ENCODE peak calls at places on chromosomes 3 and 15, in six cellular contexts. One of them, this sample, is unnamed.

GRCh38 chr15:88207565-88207964 is 49.0 kb downstream of the NTRK3 start:
- DNase-seq in NCI-H1436: no peak
- DNase-seq in fibroblast of mammary gland: no peak
- DNase-seq in non-pigmented ciliary epithelial cell: no peak
- DNase-seq in stimulated activated CD4-positive, alpha-beta T cell treated with anti-CD3 and anti-CD28 coated beads, Interleukin-1b, Interleukin-23, amount 100 ng/mL, for 1 hour: no peak
- DNase-seq in WERI-Rb-1: no peak
- DNase-seq in this sample: no peak

GRCh38 chr15:73922186-73923151 is 3.8 kb upstream of the LOXL1 start:
- DNase-seq in stimulated activated CD4-positive, alpha-beta T cell treated with anti-CD3 and anti-CD28 coated beads, Interleukin-1b, Interleukin-23, amount 100 ng/mL, for 1 hour: no peak
- DNase-seq in NCI-H1436: peak
- DNase-seq in fibroblast of mammary gland: peak
- DNase-seq in WERI-Rb-1: peak
- DNase-seq in non-pigmented ciliary epithelial cell: no peak
- DNase-seq in this sample: no peak

GRCh38 chr15:46151786-46152185 is 517.0 kb downstream of the SQOR start:
- DNase-seq in NCI-H1436: no peak
- DNase-seq in stimulated activated CD4-positive, alpha-beta T cell treated with anti-CD3 and anti-CD28 coated beads, Interleukin-1b, Interleukin-23, amount 100 ng/mL, for 1 hour: no peak
- DNase-seq in fibroblast of mammary gland: no peak
- DNase-seq in WERI-Rb-1: no peak
- DNase-seq in non-pigmented ciliary epithelial cell: no peak
- DNase-seq in this sample: no peak

GRCh38 chr3:25397150-25397549 is 30.9 kb upstream of the RARB start:
- DNase-seq in WERI-Rb-1: no peak
- DNase-seq in non-pigmented ciliary epithelial cell: no peak
- DNase-seq in stimulated activated CD4-positive, alpha-beta T cell treated with anti-CD3 and anti-CD28 coated beads, Interleukin-1b, Interleukin-23, amount 100 ng/mL, for 1 hour: no peak
- DNase-seq in NCI-H1436: no peak
- DNase-seq in fibroblast of mammary gland: no peak
- DNase-seq in this sample: no peak

GRCh38 chr3:114217266-114217665 is 20.1 kb downstream of the ZNF80 start:
- DNase-seq in WERI-Rb-1: no peak
- DNase-seq in NCI-H1436: peak
- DNase-seq in fibroblast of mammary gland: no peak
- DNase-seq in stimulated activated CD4-positive, alpha-beta T cell treated with anti-CD3 and anti-CD28 coated beads, Interleukin-1b, Interleukin-23, amount 100 ng/mL, for 1 hour: no peak
- DNase-seq in non-pigmented ciliary epithelial cell: no peak
- DNase-seq in this sample: no peak

GRCh38 chr15:85494035-85494793 is 113.8 kb downstream of the AKAP13 start:
- DNase-seq in non-pigmented ciliary epithelial cell: peak
- DNase-seq in WERI-Rb-1: no peak
- DNase-seq in NCI-H1436: no peak
- DNase-seq in stimulated activated CD4-positive, alpha-beta T cell treated with anti-CD3 and anti-CD28 coated beads, Interleukin-1b, Interleukin-23, amount 100 ng/mL, for 1 hour: no peak
- DNase-seq in fibroblast of mammary gland: peak
- DNase-seq in this sample: no peak

GRCh38 chr3:100844063-100844936 is 135.0 kb downstream of the TFG start:
- DNase-seq in fibroblast of mammary gland: no peak
- DNase-seq in non-pigmented ciliary epithelial cell: no peak
- DNase-seq in NCI-H1436: no peak
- DNase-seq in WERI-Rb-1: no peak
- DNase-seq in stimulated activated CD4-positive, alpha-beta T cell treated with anti-CD3 and anti-CD28 coated beads, Interleukin-1b, Interleukin-23, amount 100 ng/mL, for 1 hour: no peak
- DNase-seq in this sample: no peak

GRCh38 chr15:68561146-68561545 is 17.6 kb upstream of the CORO2B start:
- DNase-seq in stimulated activated CD4-positive, alpha-beta T cell treated with anti-CD3 and anti-CD28 coated beads, Interleukin-1b, Interleukin-23, amount 100 ng/mL, for 1 hour: no peak
- DNase-seq in WERI-Rb-1: no peak
- DNase-seq in non-pigmented ciliary epithelial cell: no peak
- DNase-seq in fibroblast of mammary gland: no peak
- DNase-seq in NCI-H1436: no peak
- DNase-seq in this sample: no peak

GRCh38 chr3:14360123-14360881 is 42.1 kb upstream of the SLC6A6 start:
- DNase-seq in stimulated activated CD4-positive, alpha-beta T cell treated with anti-CD3 and anti-CD28 coated beads, Interleukin-1b, Interleukin-23, amount 100 ng/mL, for 1 hour: no peak
- DNase-seq in WERI-Rb-1: no peak
- DNase-seq in NCI-H1436: no peak
- DNase-seq in fibroblast of mammary gland: no peak
- DNase-seq in non-pigmented ciliary epithelial cell: peak
- DNase-seq in this sample: no peak

GRCh38 chr15:36757189-36757814 is 177.9 kb downstream of the CDIN1 start:
- DNase-seq in fibroblast of mammary gland: peak
- DNase-seq in non-pigmented ciliary epithelial cell: peak
- DNase-seq in stimulated activated CD4-positive, alpha-beta T cell treated with anti-CD3 and anti-CD28 coated beads, Interleukin-1b, Interleukin-23, amount 100 ng/mL, for 1 hour: no peak
- DNase-seq in NCI-H1436: no peak
- DNase-seq in WERI-Rb-1: no peak
- DNase-seq in this sample: no peak

GRCh38 chr3:116000315-116000714 is 377.0 kb downstream of the GAP43 start:
- DNase-seq in non-pigmented ciliary epithelial cell: peak
- DNase-seq in stimulated activated CD4-positive, alpha-beta T cell treated with anti-CD3 and anti-CD28 coated beads, Interleukin-1b, Interleukin-23, amount 100 ng/mL, for 1 hour: no peak
- DNase-seq in fibroblast of mammary gland: peak
- DNase-seq in WERI-Rb-1: no peak
- DNase-seq in NCI-H1436: no peak
- DNase-seq in this sample: no peak

GRCh38 chr3:73351423-73352071 is 273.2 kb downstream of the PDZRN3 start:
- DNase-seq in WERI-Rb-1: no peak
- DNase-seq in stimulated activated CD4-positive, alpha-beta T cell treated with anti-CD3 and anti-CD28 coated beads, Interleukin-1b, Interleukin-23, amount 100 ng/mL, for 1 hour: no peak
- DNase-seq in NCI-H1436: no peak
- DNase-seq in fibroblast of mammary gland: no peak
- DNase-seq in non-pigmented ciliary epithelial cell: no peak
- DNase-seq in this sample: no peak

GRCh38 chr15:85837011-85837433 is 42.3 kb upstream of the KLHL25 start:
- DNase-seq in NCI-H1436: no peak
- DNase-seq in fibroblast of mammary gland: peak
- DNase-seq in stimulated activated CD4-positive, alpha-beta T cell treated with anti-CD3 and anti-CD28 coated beads, Interleukin-1b, Interleukin-23, amount 100 ng/mL, for 1 hour: no peak
- DNase-seq in non-pigmented ciliary epithelial cell: no peak
- DNase-seq in WERI-Rb-1: no peak
- DNase-seq in this sample: no peak

GRCh38 chr3:72134989-72135451 is 350.1 kb upstream of the PROK2 start:
- DNase-seq in stimulated activated CD4-positive, alpha-beta T cell treated with anti-CD3 and anti-CD28 coated beads, Interleukin-1b, Interleukin-23, amount 100 ng/mL, for 1 hour: no peak
- DNase-seq in non-pigmented ciliary epithelial cell: no peak
- DNase-seq in NCI-H1436: no peak
- DNase-seq in WERI-Rb-1: no peak
- DNase-seq in fibroblast of mammary gland: no peak
- DNase-seq in this sample: no peak

GRCh38 chr3:123244128-123244527 is 42.4 kb downstream of the SEC22A start:
- DNase-seq in fibroblast of mammary gland: no peak
- DNase-seq in non-pigmented ciliary epithelial cell: no peak
- DNase-seq in NCI-H1436: no peak
- DNase-seq in stimulated activated CD4-positive, alpha-beta T cell treated with anti-CD3 and anti-CD28 coated beads, Interleukin-1b, Interleukin-23, amount 100 ng/mL, for 1 hour: no peak
- DNase-seq in WERI-Rb-1: no peak
- DNase-seq in this sample: no peak

GRCh38 chr3:173501941-173502489 is 104.5 kb downstream of the NLGN1 start:
- DNase-seq in stimulated activated CD4-positive, alpha-beta T cell treated with anti-CD3 and anti-CD28 coated beads, Interleukin-1b, Interleukin-23, amount 100 ng/mL, for 1 hour: no peak
- DNase-seq in WERI-Rb-1: no peak
- DNase-seq in non-pigmented ciliary epithelial cell: peak
- DNase-seq in NCI-H1436: no peak
- DNase-seq in fibroblast of mammary gland: peak
- DNase-seq in this sample: no peak

GRCh38 chr15:63948436-63948835 is 97.8 kb downstream of the DAPK2 start:
- DNase-seq in non-pigmented ciliary epithelial cell: no peak
- DNase-seq in fibroblast of mammary gland: no peak
- DNase-seq in stimulated activated CD4-positive, alpha-beta T cell treated with anti-CD3 and anti-CD28 coated beads, Interleukin-1b, Interleukin-23, amount 100 ng/mL, for 1 hour: no peak
- DNase-seq in WERI-Rb-1: no peak
- DNase-seq in NCI-H1436: no peak
- DNase-seq in this sample: no peak

GRCh38 chr3:23566499-23566898 is 239.3 kb upstream of the UBE2E1 start:
- DNase-seq in fibroblast of mammary gland: no peak
- DNase-seq in stimulated activated CD4-positive, alpha-beta T cell treated with anti-CD3 and anti-CD28 coated beads, Interleukin-1b, Interleukin-23, amount 100 ng/mL, for 1 hour: no peak
- DNase-seq in NCI-H1436: no peak
- DNase-seq in non-pigmented ciliary epithelial cell: no peak
- DNase-seq in WERI-Rb-1: no peak
- DNase-seq in this sample: no peak

GRCh38 chr3:187788984-187789857 is 44.0 kb upstream of the BCL6 start:
- DNase-seq in NCI-H1436: no peak
- DNase-seq in non-pigmented ciliary epithelial cell: no peak
- DNase-seq in fibroblast of mammary gland: no peak
- DNase-seq in WERI-Rb-1: no peak
- DNase-seq in stimulated activated CD4-positive, alpha-beta T cell treated with anti-CD3 and anti-CD28 coated beads, Interleukin-1b, Interleukin-23, amount 100 ng/mL, for 1 hour: no peak
- DNase-seq in this sample: no peak

GRCh38 chr3:53812434-53812833 is 33.8 kb downstream of the CHDH start:
- DNase-seq in WERI-Rb-1: no peak
- DNase-seq in NCI-H1436: no peak
- DNase-seq in non-pigmented ciliary epithelial cell: no peak
- DNase-seq in stimulated activated CD4-positive, alpha-beta T cell treated with anti-CD3 and anti-CD28 coated beads, Interleukin-1b, Interleukin-23, amount 100 ng/mL, for 1 hour: no peak
- DNase-seq in fibroblast of mammary gland: no peak
- DNase-seq in this sample: no peak

GRCh38 chr3:13556937-13557336 is 8.0 kb downstream of the FBLN2 start:
- DNase-seq in NCI-H1436: no peak
- DNase-seq in non-pigmented ciliary epithelial cell: no peak
- DNase-seq in stimulated activated CD4-positive, alpha-beta T cell treated with anti-CD3 and anti-CD28 coated beads, Interleukin-1b, Interleukin-23, amount 100 ng/mL, for 1 hour: no peak
- DNase-seq in WERI-Rb-1: no peak
- DNase-seq in fibroblast of mammary gland: no peak
- DNase-seq in this sample: no peak

GRCh38 chr15:60535265-60535664 is 56.3 kb upstream of the ICE2 start:
- DNase-seq in non-pigmented ciliary epithelial cell: no peak
- DNase-seq in stimulated activated CD4-positive, alpha-beta T cell treated with anti-CD3 and anti-CD28 coated beads, Interleukin-1b, Interleukin-23, amount 100 ng/mL, for 1 hour: no peak
- DNase-seq in fibroblast of mammary gland: no peak
- DNase-seq in WERI-Rb-1: no peak
- DNase-seq in NCI-H1436: no peak
- DNase-seq in this sample: no peak

GRCh38 chr3:77825045-77825827 is 785.3 kb downstream of the ROBO2 start:
- DNase-seq in NCI-H1436: no peak
- DNase-seq in fibroblast of mammary gland: peak
- DNase-seq in WERI-Rb-1: no peak
- DNase-seq in stimulated activated CD4-positive, alpha-beta T cell treated with anti-CD3 and anti-CD28 coated beads, Interleukin-1b, Interleukin-23, amount 100 ng/mL, for 1 hour: no peak
- DNase-seq in non-pigmented ciliary epithelial cell: peak
- DNase-seq in this sample: no peak

GRCh38 chr15:68403161-68403941 is 28.6 kb downstream of the ITGA11 start:
- DNase-seq in non-pigmented ciliary epithelial cell: no peak
- DNase-seq in stimulated activated CD4-positive, alpha-beta T cell treated with anti-CD3 and anti-CD28 coated beads, Interleukin-1b, Interleukin-23, amount 100 ng/mL, for 1 hour: no peak
- DNase-seq in fibroblast of mammary gland: no peak
- DNase-seq in WERI-Rb-1: no peak
- DNase-seq in NCI-H1436: no peak
- DNase-seq in this sample: no peak

GRCh38 chr3:195802795-195803194 is 8.9 kb downstream of the MUC4 start:
- DNase-seq in non-pigmented ciliary epithelial cell: no peak
- DNase-seq in fibroblast of mammary gland: no peak
- DNase-seq in stimulated activated CD4-positive, alpha-beta T cell treated with anti-CD3 and anti-CD28 coated beads, Interleukin-1b, Interleukin-23, amount 100 ng/mL, for 1 hour: no peak
- DNase-seq in WERI-Rb-1: no peak
- DNase-seq in NCI-H1436: no peak
- DNase-seq in this sample: no peak

GRCh38 chr3:138010273-138010590 is 267 bp downstream of the CLDN18 start:
- DNase-seq in fibroblast of mammary gland: no peak
- DNase-seq in stimulated activated CD4-positive, alpha-beta T cell treated with anti-CD3 and anti-CD28 coated beads, Interleukin-1b, Interleukin-23, amount 100 ng/mL, for 1 hour: no peak
- DNase-seq in non-pigmented ciliary epithelial cell: no peak
- DNase-seq in NCI-H1436: no peak
- DNase-seq in WERI-Rb-1: no peak
- DNase-seq in this sample: no peak

GRCh38 chr15:48555244-48555804 is 90.2 kb downstream of the FBN1 start:
- DNase-seq in non-pigmented ciliary epithelial cell: peak
- DNase-seq in WERI-Rb-1: no peak
- DNase-seq in NCI-H1436: no peak
- DNase-seq in fibroblast of mammary gland: peak
- DNase-seq in stimulated activated CD4-positive, alpha-beta T cell treated with anti-CD3 and anti-CD28 coated beads, Interleukin-1b, Interleukin-23, amount 100 ng/mL, for 1 hour: no peak
- DNase-seq in this sample: no peak

GRCh38 chr15:64739216-64739976 is 36.0 kb downstream of the RBPMS2 start:
- DNase-seq in fibroblast of mammary gland: no peak
- DNase-seq in NCI-H1436: no peak
- DNase-seq in non-pigmented ciliary epithelial cell: no peak
- DNase-seq in WERI-Rb-1: no peak
- DNase-seq in stimulated activated CD4-positive, alpha-beta T cell treated with anti-CD3 and anti-CD28 coated beads, Interleukin-1b, Interleukin-23, amount 100 ng/mL, for 1 hour: no peak
- DNase-seq in this sample: no peak

GRCh38 chr15:65916664-65917406 is 47.5 kb downstream of the RAB11A start:
- DNase-seq in fibroblast of mammary gland: peak
- DNase-seq in NCI-H1436: no peak
- DNase-seq in WERI-Rb-1: peak
- DNase-seq in non-pigmented ciliary epithelial cell: no peak
- DNase-seq in stimulated activated CD4-positive, alpha-beta T cell treated with anti-CD3 and anti-CD28 coated beads, Interleukin-1b, Interleukin-23, amount 100 ng/mL, for 1 hour: peak
- DNase-seq in this sample: no peak

GRCh38 chr3:71546781-71547180 is 36.7 kb downstream of the FOXP1 start:
- DNase-seq in fibroblast of mammary gland: no peak
- DNase-seq in stimulated activated CD4-positive, alpha-beta T cell treated with anti-CD3 and anti-CD28 coated beads, Interleukin-1b, Interleukin-23, amount 100 ng/mL, for 1 hour: no peak
- DNase-seq in non-pigmented ciliary epithelial cell: no peak
- DNase-seq in NCI-H1436: no peak
- DNase-seq in WERI-Rb-1: no peak
- DNase-seq in this sample: no peak

GRCh38 chr15:101042320-101042719 is 123.2 kb downstream of the LRRK1 start:
- DNase-seq in fibroblast of mammary gland: no peak
- DNase-seq in stimulated activated CD4-positive, alpha-beta T cell treated with anti-CD3 and anti-CD28 coated beads, Interleukin-1b, Interleukin-23, amount 100 ng/mL, for 1 hour: no peak
- DNase-seq in NCI-H1436: no peak
- DNase-seq in WERI-Rb-1: peak
- DNase-seq in non-pigmented ciliary epithelial cell: no peak
- DNase-seq in this sample: no peak

GRCh38 chr3:120559228-120560061 is 36.7 kb upstream of the NDUFB4 start:
- DNase-seq in stimulated activated CD4-positive, alpha-beta T cell treated with anti-CD3 and anti-CD28 coated beads, Interleukin-1b, Interleukin-23, amount 100 ng/mL, for 1 hour: no peak
- DNase-seq in fibroblast of mammary gland: peak
- DNase-seq in WERI-Rb-1: peak
- DNase-seq in non-pigmented ciliary epithelial cell: no peak
- DNase-seq in NCI-H1436: peak
- DNase-seq in this sample: no peak

GRCh38 chr3:7382293-7383033 is 521.5 kb downstream of the GRM7 start:
- DNase-seq in NCI-H1436: no peak
- DNase-seq in non-pigmented ciliary epithelial cell: peak
- DNase-seq in fibroblast of mammary gland: peak
- DNase-seq in WERI-Rb-1: no peak
- DNase-seq in stimulated activated CD4-positive, alpha-beta T cell treated with anti-CD3 and anti-CD28 coated beads, Interleukin-1b, Interleukin-23, amount 100 ng/mL, for 1 hour: no peak
- DNase-seq in this sample: no peak

GRCh38 chr15:78209646-78210348 is 24.6 kb downstream of the ACSBG1 start:
- DNase-seq in NCI-H1436: no peak
- DNase-seq in fibroblast of mammary gland: no peak
- DNase-seq in stimulated activated CD4-positive, alpha-beta T cell treated with anti-CD3 and anti-CD28 coated beads, Interleukin-1b, Interleukin-23, amount 100 ng/mL, for 1 hour: no peak
- DNase-seq in WERI-Rb-1: no peak
- DNase-seq in non-pigmented ciliary epithelial cell: no peak
- DNase-seq in this sample: no peak

GRCh38 chr15:70142322-70143191 is 44.8 kb upstream of the TLE3 start:
- DNase-seq in stimulated activated CD4-positive, alpha-beta T cell treated with anti-CD3 and anti-CD28 coated beads, Interleukin-1b, Interleukin-23, amount 100 ng/mL, for 1 hour: no peak
- DNase-seq in NCI-H1436: no peak
- DNase-seq in WERI-Rb-1: no peak
- DNase-seq in non-pigmented ciliary epithelial cell: peak
- DNase-seq in fibroblast of mammary gland: peak
- DNase-seq in this sample: no peak

GRCh38 chr15:78807359-78807758 is 3.9 kb downstream of the ADAMTS7 start:
- DNase-seq in fibroblast of mammary gland: no peak
- DNase-seq in WERI-Rb-1: no peak
- DNase-seq in NCI-H1436: no peak
- DNase-seq in stimulated activated CD4-positive, alpha-beta T cell treated with anti-CD3 and anti-CD28 coated beads, Interleukin-1b, Interleukin-23, amount 100 ng/mL, for 1 hour: no peak
- DNase-seq in non-pigmented ciliary epithelial cell: no peak
- DNase-seq in this sample: no peak

GRCh38 chr15:71914092-71914491 is 103.7 kb downstream of the NR2E3 start:
- DNase-seq in NCI-H1436: no peak
- DNase-seq in WERI-Rb-1: no peak
- DNase-seq in fibroblast of mammary gland: no peak
- DNase-seq in non-pigmented ciliary epithelial cell: no peak
- DNase-seq in stimulated activated CD4-positive, alpha-beta T cell treated with anti-CD3 and anti-CD28 coated beads, Interleukin-1b, Interleukin-23, amount 100 ng/mL, for 1 hour: no peak
- DNase-seq in this sample: no peak

GRCh38 chr15:71730277-71731144 is 79.8 kb upstream of the NR2E3 start:
- DNase-seq in fibroblast of mammary gland: peak
- DNase-seq in WERI-Rb-1: peak
- DNase-seq in non-pigmented ciliary epithelial cell: no peak
- DNase-seq in stimulated activated CD4-positive, alpha-beta T cell treated with anti-CD3 and anti-CD28 coated beads, Interleukin-1b, Interleukin-23, amount 100 ng/mL, for 1 hour: no peak
- DNase-seq in NCI-H1436: peak
- DNase-seq in this sample: no peak

GRCh38 chr3:121914081-121914998 is 20.1 kb downstream of the SLC15A2 start:
- DNase-seq in stimulated activated CD4-positive, alpha-beta T cell treated with anti-CD3 and anti-CD28 coated beads, Interleukin-1b, Interleukin-23, amount 100 ng/mL, for 1 hour: no peak
- DNase-seq in fibroblast of mammary gland: no peak
- DNase-seq in non-pigmented ciliary epithelial cell: no peak
- DNase-seq in NCI-H1436: no peak
- DNase-seq in WERI-Rb-1: no peak
- DNase-seq in this sample: no peak